ENCODE peak calls at places on chromosomes 16 and 17, in six cellular contexts. D is A549, F is breast epithelium, B is psoas muscle, Q is HL-60, R is RWPE1. M is an unnamed sample.

GRCh38 chr16:70638814-70639792 is 7.3 kb upstream of the IL34 start:
- DNase-seq in D (no peak), F (no peak), B (no peak), Q (no peak), R (no peak), M (no peak)

GRCh38 chr16:61798741-61799140 is 237.5 kb downstream of the CDH8 start:
- DNase-seq in D (no peak), F (no peak), B (no peak), Q (no peak), R (no peak), M (no peak)

GRCh38 chr17:76149214-76149613 is 8.2 kb upstream of the FOXJ1 start:
- DNase-seq in D (no peak), F (no peak), B (no peak), Q (no peak), R (no peak), M (no peak)

GRCh38 chr16:49952386-49952785 is 72.6 kb upstream of the CNEP1R1 start:
- DNase-seq in D (no peak), F (no peak), B (no peak), Q (no peak), R (peak), M (no peak)

GRCh38 chr17:58204796-58205195 is 12.3 kb downstream of the EPX start:
- DNase-seq in D (no peak), F (no peak), B (no peak), Q (no peak), R (no peak), M (no peak)

GRCh38 chr17:7435676-7436555 is 681 bp downstream of the TMEM102 start:
- DNase-seq in D (peak), F (no peak), B (peak), Q (peak), R (peak), M (no peak)

GRCh38 chr17:900336-900735 is 79.2 kb downstream of the NXN start:
- DNase-seq in D (no peak), F (no peak), B (no peak), Q (no peak), R (no peak), M (no peak)

GRCh38 chr17:78650093-78650715 is 73.0 kb upstream of the DNAH17 start:
- DNase-seq in D (no peak), F (no peak), B (no peak), Q (no peak), R (no peak), M (no peak)

GRCh38 chr16:56479469-56479868 is 28.1 kb downstream of the OGFOD1 start:
- DNase-seq in D (no peak), F (no peak), B (no peak), Q (no peak), R (no peak), M (no peak)

GRCh38 chr17:1186214-1186820 is 6.5 kb upstream of the ABR start:
- DNase-seq in D (no peak), F (no peak), B (no peak), Q (no peak), R (peak), M (no peak)

GRCh38 chr17:17440938-17441730 is 35.7 kb upstream of the MED9 start:
- DNase-seq in D (no peak), F (no peak), B (no peak), Q (no peak), R (no peak), M (no peak)

GRCh38 chr16:84179612-84180320 is 7.1 kb downstream of the TAF1C start:
- DNase-seq in D (no peak), F (no peak), B (no peak), Q (no peak), R (no peak), M (no peak)

GRCh38 chr17:61235821-61236197 is 163.8 kb upstream of the TBX2 start:
- DNase-seq in D (no peak), F (no peak), B (no peak), Q (no peak), R (no peak), M (no peak)

GRCh38 chr16:67164599-67165061 is at the start of gene HSF4:
- DNase-seq in D (no peak), F (no peak), B (peak), Q (no peak), R (peak), M (peak)

GRCh38 chr16:48489376-48489775 is 104.2 kb upstream of the SIAH1 start:
- DNase-seq in D (no peak), F (no peak), B (no peak), Q (no peak), R (no peak), M (no peak)

GRCh38 chr17:48541574-48542113 is 3.3 kb downstream of the HOXB2 start:
- DNase-seq in D (no peak), F (peak), B (peak), Q (no peak), R (no peak), M (no peak)

GRCh38 chr17:52947418-52947817 is 788.9 kb upstream of the CA10 start:
- DNase-seq in D (no peak), F (no peak), B (no peak), Q (no peak), R (no peak), M (no peak)

GRCh38 chr17:64377769-64378282 is 12.8 kb downstream of the PECAM1 start:
- DNase-seq in D (no peak), F (no peak), B (no peak), Q (no peak), R (no peak), M (no peak)

GRCh38 chr17:79207957-79208356 is 133.3 kb downstream of the ENGASE start:
- DNase-seq in D (no peak), F (no peak), B (no peak), Q (no peak), R (no peak), M (no peak)

GRCh38 chr16:56617212-56618085 is 8.1 kb upstream of the MT1E start:
- DNase-seq in D (no peak), F (peak), B (peak), Q (peak), R (no peak), M (no peak)

GRCh38 chr17:48373130-48373844 is 56.7 kb downstream of the SKAP1 start:
- DNase-seq in D (no peak), F (no peak), B (no peak), Q (no peak), R (no peak), M (no peak)

GRCh38 chr16:67419931-67420330 is 3.7 kb upstream of the ZDHHC1 start:
- DNase-seq in D (no peak), F (no peak), B (no peak), Q (no peak), R (no peak), M (no peak)

GRCh38 chr17:57744195-57745170 is 616 bp downstream of the CCDC182 start:
- DNase-seq in D (no peak), F (no peak), B (no peak), Q (peak), R (no peak), M (no peak)

GRCh38 chr16:56343661-56344517 is 81.5 kb downstream of the AMFR start:
- DNase-seq in D (no peak), F (no peak), B (no peak), Q (no peak), R (peak), M (no peak)

GRCh38 chr17:79035686-79036085 is 11.7 kb downstream of the C1QTNF1 start:
- DNase-seq in D (no peak), F (peak), B (no peak), Q (no peak), R (no peak), M (no peak)

GRCh38 chr16:82011199-82011641 is at the start of gene SDR42E1:
- DNase-seq in D (peak), F (peak), B (no peak), Q (no peak), R (peak), M (no peak)

GRCh38 chr16:77679901-77680300 is 42.4 kb upstream of the NUDT7 start:
- DNase-seq in D (no peak), F (no peak), B (no peak), Q (peak), R (no peak), M (no peak)

GRCh38 chr16:66204761-66205160 is 161.7 kb upstream of the CDH5 start:
- DNase-seq in D (no peak), F (no peak), B (no peak), Q (no peak), R (no peak), M (no peak)

GRCh38 chr17:67365762-67366192 is 600 bp downstream of the PSMD12 start:
- DNase-seq in D (no peak), F (no peak), B (no peak), Q (peak), R (no peak), M (no peak)

GRCh38 chr16:75385507-75386152 is 47.7 kb downstream of the CFDP1 start:
- DNase-seq in D (peak), F (no peak), B (no peak), Q (peak), R (peak), M (no peak)

GRCh38 chr16:87918314-87918713 is 18.0 kb downstream of the CA5A start:
- DNase-seq in D (no peak), F (no peak), B (peak), Q (no peak), R (no peak), M (no peak)

GRCh38 chr17:28115046-28115445 is 72.6 kb downstream of the NLK start:
- DNase-seq in D (no peak), F (no peak), B (no peak), Q (no peak), R (no peak), M (no peak)

GRCh38 chr16:9134739-9135138 is 43.3 kb downstream of the HAPSTR1 start:
- DNase-seq in D (peak), F (no peak), B (peak), Q (peak), R (peak), M (peak)

GRCh38 chr17:74185786-74186185 is 17.7 kb upstream of the RPL38 start:
- DNase-seq in D (no peak), F (no peak), B (no peak), Q (no peak), R (no peak), M (no peak)

GRCh38 chr16:86901483-86901882 is 323.1 kb downstream of the FOXL1 start:
- DNase-seq in D (peak), F (no peak), B (no peak), Q (no peak), R (peak), M (no peak)

GRCh38 chr16:56260378-56260987 is 69.2 kb downstream of the GNAO1 start:
- DNase-seq in D (no peak), F (no peak), B (no peak), Q (no peak), R (no peak), M (no peak)

GRCh38 chr16:3087836-3088235 is 11.3 kb downstream of the ZSCAN10 start:
- DNase-seq in D (no peak), F (no peak), B (peak), Q (no peak), R (no peak), M (no peak)

GRCh38 chr17:64254755-64255154 is 8.3 kb downstream of the TEX2 start:
- DNase-seq in D (no peak), F (no peak), B (no peak), Q (no peak), R (no peak), M (no peak)

GRCh38 chr16:54201200-54201599 is 85.4 kb downstream of the IRX3 start:
- DNase-seq in D (no peak), F (no peak), B (no peak), Q (no peak), R (no peak), M (no peak)

GRCh38 chr16:56364865-56365264 is 60.5 kb downstream of the AMFR start:
- DNase-seq in D (no peak), F (no peak), B (no peak), Q (no peak), R (no peak), M (no peak)

DNA sequence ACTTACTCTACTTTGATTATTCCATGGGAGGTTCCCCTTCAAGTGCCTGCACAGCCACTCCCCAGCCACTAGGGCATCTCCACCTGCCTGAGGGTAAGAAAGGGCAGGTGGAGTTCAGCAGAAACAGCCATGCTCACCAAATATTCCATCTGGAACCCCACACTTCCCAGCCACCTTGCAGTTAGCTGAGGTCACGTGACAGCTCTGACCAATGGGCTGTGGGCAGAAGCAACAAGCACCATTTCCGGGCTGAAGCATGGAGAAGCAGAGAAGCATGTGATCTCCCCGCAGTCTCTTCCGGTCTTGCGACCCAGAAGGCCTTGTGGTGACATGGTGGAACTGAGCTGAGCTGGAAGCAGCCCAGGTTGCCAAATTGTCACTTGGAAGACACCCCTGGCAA is 108.6 kb downstream of the CCT6B start:
- DNase-seq in D (no peak), F (no peak), B (no peak), Q (peak), R (no peak), M (no peak)
- TF ChIP-seq CTCF in D (no peak), F (no peak), B (no peak), Q (no peak), R (no peak), M (no peak)

GRCh38 chr17:40559954-40560591 is 5.2 kb downstream of the CCR7 start:
- DNase-seq in D (peak), F (peak), B (peak), Q (peak), R (peak), M (peak)

GRCh38 chr17:40560592-40561293 is 4.5 kb downstream of the CCR7 start:
- DNase-seq in D (no peak), F (no peak), B (peak), Q (peak), R (no peak), M (peak)

GRCh38 chr17:40561871-40562611 is 3.2 kb downstream of the CCR7 start:
- DNase-seq in D (no peak), F (no peak), B (peak), Q (no peak), R (no peak), M (no peak)

GRCh38 chr17:40562841-40563370 is 2.4 kb downstream of the CCR7 start:
- DNase-seq in D (no peak), F (no peak), B (no peak), Q (no peak), R (no peak), M (no peak)

GRCh38 chr17:40561294-40561870 is 3.9 kb downstream of the CCR7 start:
- DNase-seq in D (no peak), F (no peak), B (no peak), Q (no peak), R (no peak), M (peak)
- H3K27ac ChIP-seq in D (peak), F (no peak), B (no peak), Q (no peak), R (no peak), M (no peak)

GRCh38 chr16:73010150-73010676 is 37.7 kb downstream of the ZFHX3 start:
- DNase-seq in D (no peak), F (no peak), B (no peak), Q (peak), R (no peak), M (no peak)

GRCh38 chr16:73013974-73014373 is 34.0 kb downstream of the ZFHX3 start:
- DNase-seq in D (no peak), F (no peak), B (no peak), Q (no peak), R (no peak), M (no peak)

GRCh38 chr16:73014768-73015167 is 33.2 kb downstream of the ZFHX3 start:
- DNase-seq in D (no peak), F (no peak), B (no peak), Q (no peak), R (no peak), M (no peak)

GRCh38 chr16:73012341-73012740 is 35.6 kb downstream of the ZFHX3 start:
- DNase-seq in D (no peak), F (no peak), B (no peak), Q (no peak), R (no peak), M (no peak)

DNA sequence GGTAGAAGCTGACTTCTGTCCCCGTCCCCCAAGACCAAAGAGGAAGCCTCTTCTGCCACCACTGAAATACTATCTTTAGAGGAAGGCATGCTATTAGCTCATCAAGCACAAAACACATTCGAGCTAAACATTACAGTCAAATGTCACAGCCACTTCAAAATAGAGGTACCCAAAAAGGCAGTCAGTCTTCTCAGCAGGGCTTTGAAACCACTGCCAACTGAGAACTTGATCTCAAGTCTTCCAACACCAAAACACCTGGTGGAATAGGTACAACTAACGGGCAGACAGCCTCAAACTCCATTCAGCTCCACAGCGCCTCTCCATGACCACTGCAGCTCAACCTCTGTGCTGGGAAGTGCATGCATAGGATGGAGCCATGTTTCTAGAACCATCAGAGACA is 36.0 kb downstream of the ZFHX3 start:
- DNase-seq in D (no peak), F (no peak), B (no peak), Q (no peak), R (no peak), M (no peak)
- TF ChIP-seq CTCF in D (peak), F (no peak), B (peak), Q (no peak), R (no peak), M (no peak)

DNA sequence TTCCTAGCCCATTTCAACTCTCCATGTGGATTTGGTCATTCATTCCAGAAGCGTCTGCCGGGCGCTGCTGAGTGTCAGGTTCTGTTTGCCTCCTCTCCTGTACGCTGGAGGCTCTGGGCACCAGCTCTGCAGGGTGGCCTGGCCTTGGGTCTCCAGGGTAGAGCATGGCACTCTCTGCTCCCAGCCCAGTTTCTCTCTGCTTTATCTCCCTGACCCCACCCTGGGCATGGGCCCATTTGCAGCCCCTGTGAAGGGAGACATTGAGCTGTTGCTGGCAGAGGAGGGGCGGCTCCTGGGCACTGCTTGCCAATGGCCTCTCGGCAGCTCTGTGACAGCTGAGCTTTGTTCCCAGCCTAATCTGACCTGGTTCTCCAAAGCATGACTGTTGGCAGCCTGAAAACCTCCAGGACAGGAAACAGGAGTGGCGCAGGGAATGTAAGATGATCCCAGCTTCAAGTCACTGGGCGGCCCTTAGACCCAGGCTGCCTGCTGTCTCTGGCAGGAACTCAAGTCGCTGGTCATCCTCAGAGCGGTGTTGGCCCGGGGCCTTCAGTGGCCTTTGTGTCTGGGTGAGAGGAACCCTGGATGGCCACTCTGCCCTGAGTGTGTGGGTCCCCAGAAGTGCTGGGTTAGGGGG is 146.8 kb downstream of the SEC14L1 start:
- DNase-seq in D (peak), F (peak), B (peak), Q (no peak), R (peak), M (no peak)
- H3K27ac ChIP-seq in D (peak), F (peak), B (peak), Q (no peak), R (peak), M (no peak)

DNA sequence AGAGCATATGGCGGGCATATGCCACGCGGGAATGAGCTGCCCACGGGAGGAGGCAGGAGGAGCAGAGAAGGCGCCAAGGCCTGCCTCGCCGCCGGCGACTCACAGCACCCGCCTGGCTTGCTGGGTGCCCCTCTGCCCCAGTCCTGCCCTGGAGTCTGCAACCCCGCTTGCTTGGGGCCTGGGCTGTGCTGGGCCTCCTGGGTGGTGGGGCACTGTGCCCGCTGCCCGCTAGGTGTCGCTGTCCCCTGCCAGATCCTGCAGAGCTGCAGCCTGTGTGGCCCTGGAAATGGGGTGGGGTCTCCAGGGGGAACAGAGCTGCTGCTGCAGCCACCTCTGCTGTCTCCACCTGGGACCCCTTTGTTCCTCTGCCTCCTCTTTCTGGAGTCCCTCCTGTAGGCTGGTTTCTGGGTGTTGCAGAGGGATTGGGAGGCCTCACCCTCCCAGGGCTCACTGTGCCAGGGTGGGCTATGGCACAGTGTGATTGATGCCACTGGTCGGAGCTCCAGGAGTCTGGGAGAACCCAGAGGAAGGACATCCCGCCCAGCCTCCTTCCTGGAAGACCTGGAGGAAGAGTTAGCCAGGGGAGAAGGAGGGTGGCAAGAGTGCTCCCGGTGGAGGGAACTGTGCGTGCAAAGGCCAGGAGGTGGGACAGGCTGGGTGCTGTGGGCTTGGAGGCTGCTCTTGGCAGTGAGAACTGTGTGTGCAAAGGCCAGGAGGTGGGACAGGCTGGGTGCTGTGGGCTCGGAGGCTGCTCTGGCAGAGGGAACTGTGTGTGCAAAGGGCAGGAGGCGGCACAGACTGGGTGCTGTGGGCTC is 141.1 kb upstream of the CIBAR2 start:
- DNase-seq in D (peak), F (no peak), B (peak), Q (peak), R (peak), M (peak)
- TF ChIP-seq CTCF in D (peak), F (peak), B (peak), Q (peak), R (peak), M (peak)